ENCODE peak calls at places on chromosomes 6 and 20, in seven cellular contexts. X is neural crest cell; U is activated T-helper 2 cell treated with anti-CD3 and anti-CD28 coated beads, Interferon-gamma antibody, Interleukin-2, Interleukin-4, amounts not matched to agents 10 μg/mL and 5 μg/mL and 100 μg/mL, durations not matched to agents 14 hours and 24 hours and 36 hours; P is naive B cell; W is HEK293T; G is hepatocyte; Y is anterior cingulate cortex. S is an unnamed sample.
A peak's percentile ranks its signal among the peaks of the same experiment; 100 is the strongest.

GRCh38 chr20:433300-433975 is 25.3 kb downstream of the RBCK1 start:
- DNase-seq in G (no peak), W (no peak), P (no peak), U (peak; percentile 45), X (no peak), Y (no peak), S (no peak)

GRCh38 chr6:12545837-12546658 is 170.5 kb upstream of the PHACTR1 start:
- DNase-seq in W (no peak), P (no peak), Y (no peak), G (no peak), U (no peak), X (no peak), S (no peak)

GRCh38 chr20:61719691-61720347 is 345.9 kb downstream of the TAF4 start:
- DNase-seq in G (no peak), W (no peak), U (peak; percentile 58), X (no peak), P (no peak), Y (no peak), S (no peak)

GRCh38 chr6:15853259-15853658 is 190.4 kb upstream of the DTNBP1 start:
- DNase-seq in W (no peak), P (no peak), U (no peak), G (no peak), Y (no peak), X (no peak), S (no peak)

GRCh38 chr6:122389704-122390103 is 9.7 kb upstream of the HSF2 start:
- DNase-seq in Y (no peak), G (no peak), W (no peak), U (no peak), P (no peak), X (no peak), S (no peak)

GRCh38 chr6:125142614-125143013 is 11.0 kb upstream of the TPD52L1 start:
- DNase-seq in G (no peak), W (no peak), P (no peak), X (no peak), Y (no peak), U (no peak), S (no peak)

GRCh38 chr6:39239527-39240154 is 10.4 kb upstream of the KCNK5 start:
- DNase-seq in X (no peak), P (no peak), G (no peak), U (no peak), Y (no peak), W (no peak), S (no peak)

GRCh38 chr20:445514-446336 is 16.6 kb downstream of the TBC1D20 start:
- DNase-seq in U (no peak), Y (no peak), G (no peak), P (no peak), X (no peak), W (no peak), S (no peak)

GRCh38 chr6:44190712-44191111 is 26.0 kb upstream of the MYMX start:
- DNase-seq in U (no peak), P (no peak), W (no peak), X (no peak), Y (no peak), G (no peak), S (peak; percentile 38)

GRCh38 chr20:46562373-46563169 is 12.1 kb upstream of the OCSTAMP start:
- DNase-seq in W (peak; percentile 75), U (peak; percentile 51), P (peak; percentile 28), X (peak; percentile 79), G (peak; percentile 78), Y (peak; percentile 74), S (peak; percentile 81)

GRCh38 chr20:52760791-52761190 is 211.4 kb upstream of the TSHZ2 start:
- DNase-seq in X (no peak), W (no peak), U (no peak), G (no peak), Y (no peak), P (no peak), S (no peak)

GRCh38 chr6:7587631-7588100 is 2.3 kb upstream of the SNRNP48 start:
- DNase-seq in U (no peak), P (no peak), X (no peak), W (no peak), Y (no peak), G (peak; percentile 63), S (no peak)

GRCh38 chr6:28585335-28585734 is 59.7 kb downstream of the GPX5 start:
- DNase-seq in P (no peak), W (no peak), Y (no peak), X (no peak), G (peak; percentile 59), U (no peak), S (no peak)

GRCh38 chr6:108541843-108542795 is 18.6 kb upstream of the FOXO3 start:
- DNase-seq in W (peak; percentile 72), P (peak; percentile 68), X (peak; percentile 59), G (peak; percentile 85), U (peak; percentile 53), Y (peak; percentile 56), S (peak; percentile 94)

GRCh38 chr6:81766482-81767069 is 14.1 kb upstream of the TENT5A start:
- DNase-seq in P (no peak), G (peak; percentile 44), W (no peak), Y (no peak), X (no peak), U (no peak), S (no peak)

GRCh38 chr20:24911461-24911860 is 37.6 kb upstream of the CST7 start:
- DNase-seq in X (no peak), U (no peak), W (no peak), G (no peak), P (no peak), Y (no peak), S (no peak)

GRCh38 chr20:49552007-49552406 is 15.9 kb downstream of the PTGIS start:
- DNase-seq in X (no peak), W (no peak), Y (no peak), U (no peak), G (peak; percentile 37), P (no peak), S (no peak)

GRCh38 chr6:164108092-164108491 is 693.6 kb downstream of the QKI start:
- DNase-seq in Y (no peak), G (no peak), U (no peak), X (no peak), P (no peak), W (no peak), S (no peak)

GRCh38 chr20:58888103-58888502 is 35.6 kb downstream of the GNAS start:
- DNase-seq in X (no peak), Y (no peak), G (no peak), U (no peak), P (no peak), W (no peak), S (peak; percentile 5)

GRCh38 chr6:154487367-154488275 is 22.9 kb downstream of the CNKSR3 start:
- DNase-seq in G (no peak), Y (no peak), U (no peak), W (no peak), P (no peak), X (no peak), S (no peak)